ENCODE peak calls at places on chromosomes 11 and 22, in four cellular contexts. P is sigmoid colon, J is AG10803, L is A673. G is an unnamed sample.

GRCh38 chr11:10483584-10483983 is 28.5 kb downstream of the AMPD3 start:
- DNase-seq in L (no peak), P (no peak), J (no peak), G (no peak)

GRCh38 chr22:37581534-37581933 is 1.6 kb upstream of the LGALS2 start:
- DNase-seq in J (no peak), L (no peak), P (no peak), G (no peak)

GRCh38 chr11:67238894-67239794 is 27.1 kb upstream of the GRK2 start:
- DNase-seq in P (no peak), J (no peak), L (no peak), G (peak)

GRCh38 chr11:75283391-75283931 is 42.9 kb downstream of the TPBGL start:
- DNase-seq in P (no peak), L (no peak), J (no peak), G (no peak)

GRCh38 chr11:47152953-47153950 is 23.4 kb downstream of the ARFGAP2 start:
- DNase-seq in P (peak), L (peak), J (peak), G (peak)

GRCh38 chr22:42357634-42358296 is 74.4 kb downstream of the NFAM1 start:
- DNase-seq in P (peak), L (no peak), J (no peak), G (no peak)

GRCh38 chr11:127268956-127269355 is 268.4 kb upstream of the KIRREL3 start:
- DNase-seq in J (no peak), L (no peak), P (no peak), G (no peak)

GRCh38 chr11:15216678-15217077 is 102.0 kb downstream of the INSC start:
- DNase-seq in J (no peak), L (peak), P (no peak), G (no peak)

GRCh38 chr11:64655901-64656601 is 65.0 kb downstream of the SLC22A12 start:
- DNase-seq in P (no peak), J (peak), L (no peak), G (peak)

GRCh38 chr11:64654439-64654838 is 63.4 kb downstream of the SLC22A12 start:
- DNase-seq in P (no peak), L (no peak), J (no peak), G (no peak)

GRCh38 chr11:64659417-64660144 is 63.4 kb downstream of the NRXN2 start:
- DNase-seq in L (peak), J (peak), P (no peak), G (peak)

GRCh38 chr11:64654958-64655541 is 64.0 kb downstream of the SLC22A12 start:
- DNase-seq in J (no peak), L (no peak), P (no peak), G (no peak)

GRCh38 chr11:64656797-64657196 is 65.8 kb downstream of the SLC22A12 start:
- DNase-seq in P (no peak), L (no peak), J (no peak), G (no peak)
- H3K4me3 ChIP-seq in P (no peak), L (no peak), J (no peak), G (no peak)

DNA sequence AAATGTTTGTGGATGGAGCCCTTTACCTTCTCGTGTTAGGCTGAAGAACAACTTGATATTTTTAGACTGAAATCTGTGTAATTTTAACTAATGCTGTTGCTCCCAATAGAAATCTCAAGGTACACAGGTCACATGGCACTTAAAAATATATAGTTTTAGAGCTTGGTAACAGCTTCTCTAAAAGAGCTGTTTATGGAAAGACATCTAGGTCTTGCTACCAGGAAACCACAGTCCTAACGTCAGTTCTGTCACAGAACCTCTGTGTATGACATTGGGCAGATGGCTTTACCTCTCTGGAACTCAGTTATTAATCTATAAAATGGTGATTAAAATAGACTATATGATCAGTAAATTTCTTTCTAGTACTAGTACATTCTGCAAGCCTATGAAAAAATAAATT is 35.4 kb downstream of the PAK1 start:
- DNase-seq in L (no peak), P (no peak), J (no peak), G (no peak)
- H3K4me3 ChIP-seq in L (no peak), P (no peak), J (no peak), G (no peak)

GRCh38 chr11:8167796-8168195 is 1.0 kb downstream of the RIC3 start:
- DNase-seq in L (no peak), P (no peak), J (no peak), G (peak)
- H3K4me3 ChIP-seq in L (no peak), P (peak), J (no peak), G (no peak)

GRCh38 chr11:57484141-57484710 is 23.9 kb downstream of the RTN4RL2 start:
- DNase-seq in J (no peak), P (no peak), L (no peak), G (no peak)

GRCh38 chr11:57481915-57482781 is 21.8 kb downstream of the RTN4RL2 start:
- DNase-seq in P (no peak), J (no peak), L (no peak), G (no peak)

GRCh38 chr11:57482782-57483569 is 22.6 kb downstream of the RTN4RL2 start:
- DNase-seq in L (peak), P (no peak), J (no peak), G (peak)

GRCh38 chr11:57485217-57486007 is 25.1 kb downstream of the RTN4RL2 start:
- DNase-seq in P (no peak), J (no peak), L (no peak), G (peak)

GRCh38 chr11:57483570-57483934 is 23.2 kb downstream of the RTN4RL2 start:
- DNase-seq in P (no peak), J (no peak), L (no peak), G (no peak)
- H3K4me3 ChIP-seq in P (no peak), J (no peak), L (peak), G (no peak)

GRCh38 chr22:20965104-20965887 is 1.8 kb upstream of the AIFM3 start:
- DNase-seq in L (no peak), P (no peak), J (no peak), G (no peak)
- H3K4me3 ChIP-seq in L (peak), P (peak), J (peak), G (no peak)

DNA sequence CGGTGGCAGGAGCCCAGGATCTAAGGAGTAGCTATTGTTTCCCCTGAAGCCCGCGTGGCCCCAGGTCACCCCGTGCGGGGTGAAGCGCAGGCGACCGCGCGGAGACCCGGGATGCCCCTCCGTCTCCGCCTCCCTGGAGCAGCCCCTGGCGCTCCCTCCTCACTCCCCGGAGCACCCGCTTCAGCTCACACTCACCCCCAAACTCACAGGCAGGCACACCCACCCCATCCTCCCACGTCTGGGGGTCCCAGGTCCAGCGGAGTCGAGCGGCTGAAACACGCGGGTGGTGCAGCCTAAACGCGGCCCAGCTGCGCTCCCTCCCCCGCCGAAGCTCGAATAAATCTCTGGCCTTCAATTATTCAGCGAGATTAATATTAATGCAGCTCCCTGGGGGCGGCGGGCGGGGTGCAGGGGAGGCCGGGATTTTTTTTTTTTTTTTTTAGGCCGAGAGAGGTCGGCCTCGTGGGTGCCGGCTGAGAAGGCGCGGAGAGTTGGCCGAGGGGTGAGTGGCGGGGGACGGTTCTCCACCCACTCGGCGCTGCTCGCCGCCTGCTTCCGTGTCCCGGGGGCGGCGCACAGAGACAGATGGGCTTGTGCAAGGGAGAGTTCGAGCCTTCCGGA is 465 bp upstream of the SLC1A2 start:
- DNase-seq in P (no peak), J (no peak), L (no peak), G (peak)
- H3K4me3 ChIP-seq in P (peak), J (peak), L (peak), G (peak)

DNA sequence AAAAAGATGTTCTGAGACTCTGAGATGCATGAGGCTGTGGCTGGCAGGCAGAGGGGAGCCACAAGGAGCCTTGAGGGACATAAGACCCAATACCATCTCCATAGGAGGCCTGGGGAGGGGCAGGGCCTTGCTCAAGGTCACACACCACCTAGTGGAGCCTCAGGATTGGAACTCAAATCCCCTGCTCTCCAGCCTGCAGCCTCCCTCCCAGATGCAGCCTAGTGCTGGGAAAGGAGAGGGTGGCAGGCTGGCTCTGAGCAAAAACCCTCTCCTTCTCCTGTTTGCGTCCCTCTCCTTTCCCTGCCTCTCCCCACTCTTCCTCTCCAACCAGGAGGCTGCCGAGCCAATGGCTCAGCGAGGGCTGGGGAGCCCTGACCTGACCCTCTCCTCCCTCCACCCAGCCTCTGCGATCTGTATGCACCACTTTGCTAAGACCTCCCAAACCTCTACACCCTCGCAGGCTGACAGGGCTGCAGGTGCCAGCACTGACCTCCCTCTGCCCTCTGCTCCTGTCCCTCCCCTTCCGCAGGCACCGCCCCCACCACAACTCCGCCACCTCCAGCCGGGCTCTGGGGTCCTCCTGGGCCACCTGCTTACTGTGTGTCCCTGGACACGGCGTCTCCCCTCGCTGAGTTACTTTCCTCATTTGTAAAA is 14.7 kb downstream of the IGLL1 start:
- DNase-seq in P (peak), J (no peak), L (peak), G (peak)
- H3K4me3 ChIP-seq in P (peak), J (no peak), L (peak), G (no peak)

DNA sequence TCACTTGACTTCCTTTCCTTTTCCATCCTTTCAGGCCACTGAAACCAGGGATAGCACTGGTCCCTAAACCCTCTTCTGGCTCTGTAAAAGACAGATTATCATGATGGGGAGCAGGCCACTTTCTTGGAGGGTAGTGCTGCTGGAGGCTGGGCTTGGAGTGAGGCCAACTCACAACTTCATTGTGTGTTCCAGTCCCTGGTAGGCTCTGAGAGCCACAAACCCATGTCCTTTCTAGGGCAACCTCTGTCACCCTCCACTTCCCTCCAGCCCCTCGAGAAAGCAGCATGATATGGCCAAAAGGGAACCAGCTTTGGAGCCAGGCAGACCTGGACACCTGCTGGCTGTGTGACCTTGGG is 2.3 kb downstream of the TKFC start:
- DNase-seq in P (no peak), J (no peak), L (no peak), G (no peak)
- H3K4me3 ChIP-seq in P (no peak), J (no peak), L (no peak), G (no peak)

DNA sequence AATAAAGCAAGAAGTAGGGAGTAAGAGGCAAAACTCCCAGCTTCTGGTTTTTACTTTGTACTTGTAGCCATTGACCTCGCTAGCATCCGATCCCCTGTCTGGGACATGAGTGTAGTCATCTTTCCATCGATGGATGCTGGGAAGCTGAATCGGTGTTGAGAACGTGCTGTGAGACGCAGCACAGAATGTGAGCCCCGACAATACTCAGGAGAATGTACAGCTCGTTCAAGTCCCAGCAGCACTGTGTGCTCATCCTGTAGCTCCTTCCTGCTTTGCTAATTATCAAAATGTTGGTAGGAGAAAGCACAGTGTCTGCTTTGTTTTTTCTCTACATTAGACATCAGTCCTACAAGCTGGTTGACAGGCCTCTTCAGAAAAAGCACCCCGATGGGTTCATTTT is 56.6 kb downstream of the JAM3 start:
- DNase-seq in L (no peak), J (no peak), P (no peak), G (peak)
- H3K4me3 ChIP-seq in L (no peak), J (peak), P (peak), G (peak)

G was measured in fibroblast of mammary gland.